ENCODE peak calls at places on chromosomes 16 and 17, in six cellular contexts. Y is cardiac muscle cell, B is A549, U is heart right ventricle, T is thoracic aorta, L is GM23338. M is an unnamed sample.

GRCh38 chr17:74268554-74268953 is 5.5 kb upstream of the DNAI2 start:
- DNase-seq in T (no peak), Y (no peak), L (no peak), U (no peak), B (no peak), M (no peak)

GRCh38 chr16:53651357-53651756 is 52.3 kb downstream of the RPGRIP1L start:
- DNase-seq in L (peak; percentile 51), B (no peak), U (no peak), T (no peak), Y (peak; percentile 9), M (no peak)

GRCh38 chr17:82319619-82320062 is 2.2 kb upstream of the CD7 start:
- DNase-seq in T (no peak), U (no peak), B (no peak), Y (no peak), L (no peak), M (no peak)

GRCh38 chr16:21338537-21339268 is 60.6 kb upstream of the CRYM start:
- DNase-seq in U (no peak), B (no peak), Y (no peak), L (no peak), T (no peak), M (no peak)

GRCh38 chr17:21375757-21376584 is at the start of gene KCNJ12:
- DNase-seq in U (no peak), Y (peak; percentile 38), L (peak; percentile 82), B (peak; percentile 43), T (no peak), M (peak; percentile 52)

GRCh38 chr17:62092784-62093183 is 27.7 kb upstream of the MED13 start:
- DNase-seq in U (no peak), L (no peak), T (no peak), Y (no peak), B (no peak), M (no peak)

GRCh38 chr17:43877031-43877430 is 30.1 kb downstream of the CD300LG start:
- DNase-seq in L (no peak), T (no peak), Y (no peak), B (no peak), U (no peak), M (no peak)

GRCh38 chr17:22171631-22172030 is 479.3 kb downstream of the KCNJ18 start:
- DNase-seq in U (no peak), B (no peak), L (peak; percentile 50), Y (no peak), T (no peak), M (no peak)

DNA sequence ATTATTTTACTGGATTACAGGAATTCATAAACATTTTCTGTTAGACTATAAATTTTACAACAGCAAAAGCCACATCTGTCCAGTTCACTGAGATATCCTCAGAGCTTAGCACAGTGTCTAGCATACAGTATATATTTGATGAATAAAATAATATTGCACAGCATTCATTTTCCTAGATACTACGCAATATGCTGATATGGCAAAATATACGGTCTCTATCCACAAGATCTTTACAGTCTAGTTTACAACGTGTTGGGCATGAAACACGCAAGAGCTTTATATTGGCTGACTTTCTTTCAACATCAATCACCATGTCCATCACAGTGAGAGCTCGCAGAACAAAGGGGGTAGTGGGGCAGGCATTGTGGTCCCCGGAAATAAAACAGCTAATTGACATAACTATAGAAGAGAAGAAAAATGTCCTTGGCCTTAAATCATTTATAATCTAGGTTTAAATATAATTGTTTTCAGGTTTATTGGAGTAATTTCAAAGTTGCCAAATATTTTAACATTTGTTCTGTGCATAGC is 43.5 kb downstream of the ZNF652 start:
- DNase-seq in Y (no peak), B (no peak), U (no peak), L (no peak), T (no peak), M (no peak)
- H3K4me1 ChIP-seq in Y (no peaks in the 10 kb centered on the region), B (peaks cover 13% of the 10 kb centered on the region), U (no peaks in the 10 kb centered on the region), L (no peaks in the 10 kb centered on the region), T (no peaks in the 10 kb centered on the region), M (peaks cover 12% of the 10 kb centered on the region)

DNA sequence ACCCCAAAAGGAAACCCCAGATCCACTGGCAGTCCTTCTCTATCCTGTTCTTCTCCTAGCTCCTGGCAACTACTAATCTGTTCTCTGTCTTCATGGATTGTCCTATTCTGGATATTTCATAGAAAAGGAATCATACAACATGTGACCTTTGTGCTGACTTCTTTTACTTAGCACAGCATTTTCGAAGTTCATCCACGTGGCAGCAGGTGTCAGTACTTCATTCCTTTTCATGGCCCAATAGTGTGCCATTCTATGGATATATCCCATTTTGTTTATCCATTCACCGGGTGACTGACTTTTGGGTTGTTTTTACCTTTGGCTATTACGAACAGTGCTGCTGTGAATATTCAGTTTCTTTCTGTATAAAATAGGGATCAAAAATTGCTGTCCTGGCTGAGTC is 10.4 kb upstream of the FA2H start:
- DNase-seq in T (no peak), L (no peak), B (no peak), U (no peak), Y (no peak), M (no peak)
- H3K4me1 ChIP-seq in T (no peaks in the 10 kb centered on the region), L (peaks cover 20% of the 10 kb centered on the region), B (no peaks in the 10 kb centered on the region), U (no peaks in the 10 kb centered on the region), Y (no peaks in the 10 kb centered on the region), M (no peaks in the 10 kb centered on the region)

DNA sequence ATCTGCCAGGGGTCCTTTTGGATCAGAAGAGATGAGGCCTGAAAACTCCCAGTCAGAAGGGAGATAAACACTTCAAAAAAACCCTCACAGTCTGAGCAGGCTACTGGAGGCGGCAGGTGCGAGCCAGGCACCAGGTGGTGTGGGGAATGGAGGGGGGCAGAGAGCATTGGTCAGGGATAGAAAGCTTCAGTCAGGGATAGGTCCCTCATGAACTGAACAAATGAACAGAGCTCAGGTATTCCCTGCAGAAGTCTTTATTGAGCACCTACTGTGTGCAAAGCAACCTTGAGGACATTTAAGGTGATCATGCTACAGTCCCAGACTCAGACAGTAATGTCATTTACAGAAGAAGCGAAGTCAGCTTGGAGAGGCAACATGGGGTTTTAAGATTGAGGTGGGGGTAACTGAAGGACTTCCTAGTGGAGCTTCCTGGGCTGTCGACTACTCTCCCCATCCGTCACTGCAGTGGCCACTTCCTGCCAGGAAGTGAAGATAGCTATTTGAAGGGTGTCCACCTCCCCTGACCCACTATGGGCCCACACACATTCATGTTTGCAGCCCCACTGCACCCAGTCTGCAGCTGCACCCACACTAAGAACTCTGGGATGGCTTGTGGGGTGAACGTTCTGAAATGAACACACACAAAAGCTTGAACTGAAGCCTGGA is 3.2 kb downstream of the KIFC3 start:
- DNase-seq in U (no peak), T (no peak), L (no peak), Y (no peak), B (no peak), M (no peak)
- H3K4me1 ChIP-seq in U (peaks cover 78% of the 10 kb centered on the region), T (peaks cover 29% of the 10 kb centered on the region), L (peaks cover 50% of the 10 kb centered on the region), Y (peaks cover 45% of the 10 kb centered on the region), B (peaks cover 50% of the 10 kb centered on the region), M (peaks cover 87% of the 10 kb centered on the region)

GRCh38 chr17:51794466-51794865 is 364.0 kb downstream of the CA10 start:
- DNase-seq in T (no peak), U (no peak), Y (no peak), L (no peak), B (no peak), M (no peak)

GRCh38 chr17:51797150-51797549 is 361.4 kb downstream of the CA10 start:
- DNase-seq in Y (no peak), B (no peak), L (no peak), U (no peak), T (no peak), M (no peak)

GRCh38 chr17:51796026-51796425 is 362.5 kb downstream of the CA10 start:
- DNase-seq in L (no peak), B (no peak), Y (no peak), T (no peak), U (no peak), M (no peak)

GRCh38 chr17:51793686-51794085 is 364.8 kb downstream of the CA10 start:
- DNase-seq in L (no peak), Y (no peak), U (no peak), B (no peak), T (no peak), M (no peak)

GRCh38 chr17:51795401-51795800 is 363.1 kb downstream of the CA10 start:
- DNase-seq in Y (no peak), B (no peak), T (no peak), L (no peak), U (no peak), M (no peak)
- H3K4me1 ChIP-seq in Y (no peaks in the 10 kb centered on the region), B (no peaks in the 10 kb centered on the region), T (no peaks in the 10 kb centered on the region), L (no peaks in the 10 kb centered on the region), U (no peaks in the 10 kb centered on the region), M (no peaks in the 10 kb centered on the region)

M was measured in left ventricle myocardium inferior.